ENCODE peak calls at places on chromosomes 1 and 21, in four cellular contexts. L is left ventricle myocardium inferior, F is OCI-LY7, N is lower lobe of right lung. H is an unnamed sample.

GRCh38 chr1:178126261-178126660 is 32.4 kb downstream of the RASAL2 start:
- DNase-seq in N (no peak), F (no peak), L (no peak), H (no peak)

GRCh38 chr1:77831566-77831965 is 52.1 kb downstream of the MIGA1 start:
- DNase-seq in N (no peak), L (no peak), F (no peak), H (no peak)

GRCh38 chr1:213135572-213135971 is 84.5 kb downstream of the RPS6KC1 start:
- DNase-seq in L (no peak), F (no peak), N (no peak), H (no peak)

GRCh38 chr1:3132685-3133084 is 63.7 kb downstream of the PRDM16 start:
- DNase-seq in L (no peak), F (no peak), N (no peak), H (no peak)

GRCh38 chr21:38712076-38712475 is 93.7 kb upstream of the ETS2 start:
- DNase-seq in F (peak; percentile 22), N (no peak), L (no peak), H (no peak)

GRCh38 chr1:24481098-24481497 is 21.5 kb upstream of the RCAN3 start:
- DNase-seq in L (no peak), F (peak; percentile 80), N (no peak), H (peak; percentile 51)

GRCh38 chr1:98053471-98054366 is 132.9 kb upstream of the DPYD start:
- DNase-seq in N (peak; percentile 69), L (peak; percentile 55), F (peak; percentile 14), H (peak; percentile 59)

GRCh38 chr1:185419718-185420117 is 102.7 kb upstream of the IVNS1ABP start:
- DNase-seq in L (no peak), N (no peak), F (no peak), H (no peak)

GRCh38 chr1:167135281-167135840 is 41.5 kb downstream of the STYXL2 start:
- DNase-seq in F (no peak), L (no peak), N (no peak), H (no peak)

GRCh38 chr1:208333676-208334075 is 89.5 kb upstream of the PLXNA2 start:
- DNase-seq in F (no peak), L (no peak), N (no peak), H (no peak)

GRCh38 chr1:58727363-58727762 is 27.5 kb upstream of the MYSM1 start:
- DNase-seq in L (no peak), N (no peak), F (no peak), H (no peak)

GRCh38 chr1:109977225-109977624 is 7.3 kb upstream of the AHCYL1 start:
- DNase-seq in N (no peak), L (peak; percentile 50), F (no peak), H (no peak)

GRCh38 chr1:70627910-70628309 is 216.8 kb downstream of the CTH start:
- DNase-seq in N (no peak), L (no peak), F (peak; percentile 14), H (no peak)

GRCh38 chr1:234899041-234899787 is 229.4 kb downstream of the TOMM20 start:
- DNase-seq in L (no peak), F (no peak), N (peak; percentile 71), H (no peak)

GRCh38 chr1:32997381-32997891 is 32.8 kb upstream of the RNF19B start:
- DNase-seq in N (no peak), F (no peak), L (no peak), H (no peak)

GRCh38 chr1:209168204-209168603 is 415.3 kb upstream of the CAMK1G start:
- DNase-seq in L (no peak), N (no peak), F (no peak), H (no peak)

GRCh38 chr1:116482490-116482889 is 88.3 kb downstream of the CD58 start:
- DNase-seq in N (no peak), L (no peak), F (no peak), H (no peak)

GRCh38 chr1:59596956-59597355 is 217.8 kb upstream of the HOOK1 start:
- DNase-seq in F (no peak), N (no peak), L (no peak), H (no peak)

GRCh38 chr21:10463156-10463555 is 58.2 kb upstream of the TPTE start:
- DNase-seq in N (no peak), L (no peak), F (no peak), H (no peak)
- H3K9me3 ChIP-seq in N (peaks cover 9% of the 10 kb centered on the region), L (peaks cover 19% of the 10 kb centered on the region), F (peaks cover 79% of the 10 kb centered on the region), H (no peaks in the 10 kb centered on the region)

DNA sequence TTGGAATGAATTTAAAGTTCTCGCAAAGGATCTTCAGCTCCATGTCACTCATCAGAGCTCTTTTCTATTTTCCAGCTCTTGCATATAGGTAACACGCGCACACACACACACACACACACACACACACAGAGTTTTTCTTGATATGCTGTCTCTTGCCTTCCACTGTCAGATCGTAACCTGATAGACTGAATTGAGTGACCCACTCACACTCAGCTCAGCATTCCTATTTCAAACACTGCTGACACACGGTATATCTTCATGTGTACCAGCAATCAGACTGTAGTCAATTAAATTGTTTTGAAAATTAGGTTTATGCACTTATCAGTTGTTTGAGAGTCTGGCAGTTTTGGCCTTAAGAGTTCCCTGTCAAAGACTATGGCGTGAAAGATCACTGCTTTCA is 214.2 kb downstream of the PBX1 start:
- DNase-seq in L (no peak), F (no peak), N (no peak), H (no peak)
- H3K27ac ChIP-seq in L (peak overlapping the region; percentile 75), F (no peak overlapping the region), N (no peak overlapping the region), H (no peak overlapping the region)

GRCh38 chr1:34341896-34342295 is 165.2 kb downstream of the C1orf94 start:
- DNase-seq in L (no peak), F (no peak), N (no peak), H (no peak)

GRCh38 chr1:34346128-34346527 is 169.4 kb downstream of the C1orf94 start:
- DNase-seq in N (no peak), F (no peak), L (no peak), H (no peak)

GRCh38 chr1:34342334-34342733 is 165.6 kb downstream of the C1orf94 start:
- DNase-seq in N (no peak), L (no peak), F (no peak), H (no peak)
- TF ChIP-seq CTCF in N (no peak), L (no peak), F (no peak), H (no peak)

DNA sequence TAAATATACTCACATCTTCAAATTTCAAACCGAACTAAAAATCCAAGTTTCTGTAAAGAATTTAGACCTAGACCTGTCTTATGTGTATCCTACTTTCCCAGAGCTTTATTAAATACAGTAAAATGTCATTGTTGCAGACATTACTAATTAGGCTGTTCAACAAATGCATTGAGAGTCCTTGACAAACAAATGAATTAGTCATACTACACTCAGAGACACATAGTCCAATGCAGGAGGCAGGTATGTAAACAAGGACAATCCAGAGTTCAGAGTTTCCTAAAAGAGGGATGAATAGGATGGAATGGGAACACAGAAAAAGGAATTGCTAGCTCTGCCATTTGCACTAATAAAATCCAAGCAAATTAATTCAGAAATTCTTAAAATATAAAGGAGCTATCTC is 1.6 kb upstream of the EGLN1 start:
- DNase-seq in L (no peak), F (no peak), N (no peak), H (no peak)
- H3K9me3 ChIP-seq in L (no peaks in the 10 kb centered on the region), F (no peaks in the 10 kb centered on the region), N (no peaks in the 10 kb centered on the region), H (no peaks in the 10 kb centered on the region)

GRCh38 chr1:20883766-20884165 is 96.7 kb upstream of the HP1BP3 start:
- DNase-seq in L (no peak), F (no peak), N (no peak), H (no peak)
- H3K27ac ChIP-seq in L (no peak overlapping the region), F (no peak overlapping the region), N (no peak overlapping the region), H (no peak overlapping the region)

GRCh38 chr21:43353282-43354010 is 73.5 kb downstream of the SIK1 start:
- DNase-seq in N (no peak), L (no peak), F (no peak), H (no peak)
- TF ChIP-seq CTCF in N (no peak), L (no peak), F (no peak), H (no peak)

DNA sequence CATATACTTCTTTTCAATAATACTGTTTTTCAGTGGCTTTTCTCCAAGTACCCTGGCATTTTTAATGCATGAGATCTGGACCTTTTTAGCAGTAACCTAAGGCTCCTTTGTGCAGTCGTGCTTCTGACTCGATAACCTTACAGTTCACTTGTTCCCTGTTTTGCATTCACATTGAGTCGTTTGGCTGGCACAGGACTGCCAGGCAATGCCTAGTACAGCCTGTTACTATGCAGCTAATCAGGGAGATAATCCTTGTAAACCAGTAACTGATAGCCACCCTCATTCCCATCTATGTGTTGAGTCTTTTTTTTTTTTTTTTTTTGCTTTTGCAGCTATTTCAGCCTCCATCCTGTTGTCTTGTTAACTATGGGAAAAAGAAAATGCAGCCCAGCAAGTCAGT is 3.8 kb downstream of the ATP1B1 start:
- DNase-seq in L (no peak), F (no peak), N (no peak), H (no peak)
- H3K9me3 ChIP-seq in L (no peaks in the 10 kb centered on the region), F (peaks cover 6% of the 10 kb centered on the region), N (no peaks in the 10 kb centered on the region), H (no peaks in the 10 kb centered on the region)

DNA sequence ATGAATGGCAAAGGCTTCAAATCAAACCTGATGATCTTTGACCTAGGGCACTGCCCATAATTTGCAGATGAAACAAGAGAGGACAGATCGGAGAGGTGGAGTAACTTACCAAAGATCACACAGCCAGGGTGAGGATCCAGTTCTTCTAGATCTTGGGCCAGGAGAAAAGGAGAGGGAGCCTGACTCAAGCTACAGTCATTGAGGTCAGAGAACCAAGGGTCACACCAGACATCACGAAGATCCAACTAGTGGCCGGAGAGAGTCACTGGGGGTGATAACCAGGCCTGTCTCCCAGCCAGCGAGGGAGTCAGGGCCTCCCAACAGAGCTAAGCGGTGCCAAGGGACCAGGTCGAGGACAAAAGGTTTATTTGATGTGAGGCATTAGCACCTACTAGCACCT is 115.0 kb downstream of the RIPK4 start:
- DNase-seq in F (no peak), N (no peak), L (no peak), H (no peak)
- H3K27ac ChIP-seq in F (no peak overlapping the region), N (peak overlapping the region; percentile 11), L (no peak overlapping the region), H (no peak overlapping the region)

GRCh38 chr1:200892958-200893357 is 1.7 kb upstream of the INAVA start:
- DNase-seq in F (no peak), L (no peak), N (no peak), H (no peak)
- TF ChIP-seq CTCF in F (no peak), L (no peak), N (no peak), H (no peak)

GRCh38 chr21:10627316-10627863 is 106.0 kb downstream of the TPTE start:
- DNase-seq in F (no peak), L (no peak), N (no peak), H (no peak)
- H3K9me3 ChIP-seq in F (peaks cover 20% of the 10 kb centered on the region), L (peaks cover 61% of the 10 kb centered on the region), N (peaks cover 9% of the 10 kb centered on the region), H (no peaks in the 10 kb centered on the region)

H was measured in left lung.